ENCODE peak calls at places on chromosomes 7 and 10, in nine cellular contexts. One of them, this sample, is unnamed.

GRCh38 chr10:27861781-27862180 is 116.2 kb upstream of the MKX start:
- DNase-seq in glomerular endothelial cell: no peak
- DNase-seq in Right ventricle myocardium superior: no peak
- DNase-seq in NCI-H748 treated with DMSO at 0.1 percent for 48 hours: no peak
- DNase-seq in HCEC 1CT: no peak
- DNase-seq in body of pancreas: no peak
- DNase-seq in LHCN-M2: no peak
- DNase-seq in naive B cell: no peak
- DNase-seq in activated T-cell treated with anti-CD3 and anti-CD28 coated beads, Interleukin-2, amount 50 U/mL, for 4 hours: no peak
- DNase-seq in this sample: no peak

GRCh38 chr7:33130184-33130583 is 820 bp downstream of the BBS9 start:
- DNase-seq in glomerular endothelial cell: no peak
- DNase-seq in Right ventricle myocardium superior: no peak
- DNase-seq in NCI-H748 treated with DMSO at 0.1 percent for 48 hours: no peak
- DNase-seq in HCEC 1CT: peak
- DNase-seq in activated T-cell treated with anti-CD3 and anti-CD28 coated beads, Interleukin-2, amount 50 U/mL, for 4 hours: no peak
- DNase-seq in body of pancreas: no peak
- DNase-seq in naive B cell: no peak
- DNase-seq in LHCN-M2: no peak
- DNase-seq in this sample: no peak

GRCh38 chr7:42110333-42110732 is 126.7 kb downstream of the GLI3 start:
- DNase-seq in HCEC 1CT: no peak
- DNase-seq in Right ventricle myocardium superior: no peak
- DNase-seq in body of pancreas: no peak
- DNase-seq in naive B cell: no peak
- DNase-seq in LHCN-M2: no peak
- DNase-seq in glomerular endothelial cell: no peak
- DNase-seq in activated T-cell treated with anti-CD3 and anti-CD28 coated beads, Interleukin-2, amount 50 U/mL, for 4 hours: no peak
- DNase-seq in NCI-H748 treated with DMSO at 0.1 percent for 48 hours: no peak
- DNase-seq in this sample: no peak

GRCh38 chr7:135501402-135501801 is 8.5 kb downstream of the CNOT4 start:
- DNase-seq in body of pancreas: no peak
- DNase-seq in HCEC 1CT: peak
- DNase-seq in LHCN-M2: peak
- DNase-seq in naive B cell: no peak
- DNase-seq in NCI-H748 treated with DMSO at 0.1 percent for 48 hours: no peak
- DNase-seq in glomerular endothelial cell: no peak
- DNase-seq in activated T-cell treated with anti-CD3 and anti-CD28 coated beads, Interleukin-2, amount 50 U/mL, for 4 hours: no peak
- DNase-seq in Right ventricle myocardium superior: no peak
- DNase-seq in this sample: no peak

GRCh38 chr10:454860-455259 is 234.6 kb downstream of the DIP2C start:
- DNase-seq in HCEC 1CT: peak
- DNase-seq in body of pancreas: peak
- DNase-seq in activated T-cell treated with anti-CD3 and anti-CD28 coated beads, Interleukin-2, amount 50 U/mL, for 4 hours: no peak
- DNase-seq in LHCN-M2: peak
- DNase-seq in NCI-H748 treated with DMSO at 0.1 percent for 48 hours: no peak
- DNase-seq in Right ventricle myocardium superior: peak
- DNase-seq in naive B cell: no peak
- DNase-seq in glomerular endothelial cell: peak
- DNase-seq in this sample: no peak

GRCh38 chr7:143096146-143096545 is 35.7 kb upstream of the PIP start:
- DNase-seq in glomerular endothelial cell: no peak
- DNase-seq in HCEC 1CT: no peak
- DNase-seq in NCI-H748 treated with DMSO at 0.1 percent for 48 hours: no peak
- DNase-seq in activated T-cell treated with anti-CD3 and anti-CD28 coated beads, Interleukin-2, amount 50 U/mL, for 4 hours: no peak
- DNase-seq in Right ventricle myocardium superior: no peak
- DNase-seq in body of pancreas: no peak
- DNase-seq in naive B cell: no peak
- DNase-seq in LHCN-M2: no peak
- DNase-seq in this sample: no peak

GRCh38 chr7:36521911-36522310 is 132.2 kb downstream of the ANLN start:
- DNase-seq in HCEC 1CT: no peak
- DNase-seq in body of pancreas: no peak
- DNase-seq in LHCN-M2: no peak
- DNase-seq in NCI-H748 treated with DMSO at 0.1 percent for 48 hours: no peak
- DNase-seq in naive B cell: no peak
- DNase-seq in Right ventricle myocardium superior: no peak
- DNase-seq in glomerular endothelial cell: no peak
- DNase-seq in activated T-cell treated with anti-CD3 and anti-CD28 coated beads, Interleukin-2, amount 50 U/mL, for 4 hours: no peak
- DNase-seq in this sample: no peak

GRCh38 chr10:67520924-67521520 is 175.0 kb downstream of the CTNNA3 start:
- DNase-seq in Right ventricle myocardium superior: no peak
- DNase-seq in NCI-H748 treated with DMSO at 0.1 percent for 48 hours: peak
- DNase-seq in HCEC 1CT: peak
- DNase-seq in LHCN-M2: peak
- DNase-seq in glomerular endothelial cell: peak
- DNase-seq in activated T-cell treated with anti-CD3 and anti-CD28 coated beads, Interleukin-2, amount 50 U/mL, for 4 hours: no peak
- DNase-seq in naive B cell: peak
- DNase-seq in body of pancreas: peak
- DNase-seq in this sample: no peak

GRCh38 chr10:27618036-27618615 is 114.0 kb downstream of the RAB18 start:
- DNase-seq in body of pancreas: no peak
- DNase-seq in activated T-cell treated with anti-CD3 and anti-CD28 coated beads, Interleukin-2, amount 50 U/mL, for 4 hours: no peak
- DNase-seq in glomerular endothelial cell: no peak
- DNase-seq in Right ventricle myocardium superior: no peak
- DNase-seq in naive B cell: no peak
- DNase-seq in NCI-H748 treated with DMSO at 0.1 percent for 48 hours: no peak
- DNase-seq in LHCN-M2: no peak
- DNase-seq in HCEC 1CT: no peak
- DNase-seq in this sample: no peak

GRCh38 chr10:100705139-100705538 is 40.2 kb upstream of the PAX2 start:
- DNase-seq in glomerular endothelial cell: no peak
- DNase-seq in naive B cell: no peak
- DNase-seq in NCI-H748 treated with DMSO at 0.1 percent for 48 hours: no peak
- DNase-seq in Right ventricle myocardium superior: no peak
- DNase-seq in body of pancreas: no peak
- DNase-seq in LHCN-M2: no peak
- DNase-seq in activated T-cell treated with anti-CD3 and anti-CD28 coated beads, Interleukin-2, amount 50 U/mL, for 4 hours: no peak
- DNase-seq in HCEC 1CT: no peak
- DNase-seq in this sample: no peak

GRCh38 chr7:139494835-139495568 is 11.5 kb upstream of the KLRG2 start:
- DNase-seq in naive B cell: no peak
- DNase-seq in HCEC 1CT: no peak
- DNase-seq in activated T-cell treated with anti-CD3 and anti-CD28 coated beads, Interleukin-2, amount 50 U/mL, for 4 hours: no peak
- DNase-seq in body of pancreas: no peak
- DNase-seq in Right ventricle myocardium superior: no peak
- DNase-seq in NCI-H748 treated with DMSO at 0.1 percent for 48 hours: no peak
- DNase-seq in LHCN-M2: no peak
- DNase-seq in glomerular endothelial cell: no peak
- DNase-seq in this sample: no peak

GRCh38 chr7:24432677-24433076 is 140.6 kb upstream of the PALS2 start:
- DNase-seq in naive B cell: no peak
- DNase-seq in Right ventricle myocardium superior: no peak
- DNase-seq in activated T-cell treated with anti-CD3 and anti-CD28 coated beads, Interleukin-2, amount 50 U/mL, for 4 hours: no peak
- DNase-seq in HCEC 1CT: no peak
- DNase-seq in glomerular endothelial cell: no peak
- DNase-seq in body of pancreas: no peak
- DNase-seq in NCI-H748 treated with DMSO at 0.1 percent for 48 hours: no peak
- DNase-seq in LHCN-M2: no peak
- DNase-seq in this sample: no peak

GRCh38 chr10:101284171-101285092 is 55.2 kb upstream of the LBX1 start:
- DNase-seq in body of pancreas: no peak
- DNase-seq in HCEC 1CT: no peak
- DNase-seq in NCI-H748 treated with DMSO at 0.1 percent for 48 hours: no peak
- DNase-seq in LHCN-M2: no peak
- DNase-seq in Right ventricle myocardium superior: no peak
- DNase-seq in activated T-cell treated with anti-CD3 and anti-CD28 coated beads, Interleukin-2, amount 50 U/mL, for 4 hours: no peak
- DNase-seq in naive B cell: no peak
- DNase-seq in glomerular endothelial cell: no peak
- DNase-seq in this sample: no peak

GRCh38 chr10:96835826-96836365 is 3.8 kb downstream of the LCOR start:
- DNase-seq in LHCN-M2: no peak
- DNase-seq in glomerular endothelial cell: no peak
- DNase-seq in NCI-H748 treated with DMSO at 0.1 percent for 48 hours: no peak
- DNase-seq in Right ventricle myocardium superior: no peak
- DNase-seq in HCEC 1CT: no peak
- DNase-seq in naive B cell: no peak
- DNase-seq in body of pancreas: no peak
- DNase-seq in activated T-cell treated with anti-CD3 and anti-CD28 coated beads, Interleukin-2, amount 50 U/mL, for 4 hours: no peak
- DNase-seq in this sample: no peak

GRCh38 chr10:114367676-114368391 is 36.5 kb downstream of the AFAP1L2 start:
- DNase-seq in glomerular endothelial cell: no peak
- DNase-seq in naive B cell: no peak
- DNase-seq in Right ventricle myocardium superior: no peak
- DNase-seq in NCI-H748 treated with DMSO at 0.1 percent for 48 hours: no peak
- DNase-seq in LHCN-M2: no peak
- DNase-seq in HCEC 1CT: no peak
- DNase-seq in body of pancreas: no peak
- DNase-seq in activated T-cell treated with anti-CD3 and anti-CD28 coated beads, Interleukin-2, amount 50 U/mL, for 4 hours: no peak
- DNase-seq in this sample: no peak

GRCh38 chr10:60377955-60378354 is 11.7 kb downstream of the ANK3 start:
- DNase-seq in naive B cell: no peak
- DNase-seq in activated T-cell treated with anti-CD3 and anti-CD28 coated beads, Interleukin-2, amount 50 U/mL, for 4 hours: no peak
- DNase-seq in glomerular endothelial cell: no peak
- DNase-seq in LHCN-M2: peak
- DNase-seq in NCI-H748 treated with DMSO at 0.1 percent for 48 hours: no peak
- DNase-seq in HCEC 1CT: peak
- DNase-seq in body of pancreas: no peak
- DNase-seq in Right ventricle myocardium superior: no peak
- DNase-seq in this sample: no peak

GRCh38 chr10:49426490-49427360 is 30.8 kb upstream of the DRGX start:
- DNase-seq in NCI-H748 treated with DMSO at 0.1 percent for 48 hours: no peak
- DNase-seq in glomerular endothelial cell: no peak
- DNase-seq in LHCN-M2: no peak
- DNase-seq in naive B cell: no peak
- DNase-seq in HCEC 1CT: no peak
- DNase-seq in body of pancreas: no peak
- DNase-seq in activated T-cell treated with anti-CD3 and anti-CD28 coated beads, Interleukin-2, amount 50 U/mL, for 4 hours: no peak
- DNase-seq in Right ventricle myocardium superior: no peak
- DNase-seq in this sample: no peak

GRCh38 chr10:3924344-3924743 is 139.3 kb upstream of the KLF6 start:
- DNase-seq in activated T-cell treated with anti-CD3 and anti-CD28 coated beads, Interleukin-2, amount 50 U/mL, for 4 hours: no peak
- DNase-seq in HCEC 1CT: peak
- DNase-seq in LHCN-M2: peak
- DNase-seq in NCI-H748 treated with DMSO at 0.1 percent for 48 hours: no peak
- DNase-seq in Right ventricle myocardium superior: no peak
- DNase-seq in naive B cell: no peak
- DNase-seq in body of pancreas: no peak
- DNase-seq in glomerular endothelial cell: peak
- DNase-seq in this sample: no peak

GRCh38 chr10:61592581-61592980 is 70.1 kb upstream of the CABCOCO1 start:
- DNase-seq in LHCN-M2: peak
- DNase-seq in Right ventricle myocardium superior: no peak
- DNase-seq in HCEC 1CT: peak
- DNase-seq in activated T-cell treated with anti-CD3 and anti-CD28 coated beads, Interleukin-2, amount 50 U/mL, for 4 hours: no peak
- DNase-seq in body of pancreas: no peak
- DNase-seq in glomerular endothelial cell: no peak
- DNase-seq in naive B cell: no peak
- DNase-seq in NCI-H748 treated with DMSO at 0.1 percent for 48 hours: no peak
- DNase-seq in this sample: no peak

GRCh38 chr7:113796557-113796956 is 122.3 kb downstream of the PPP1R3A start:
- DNase-seq in HCEC 1CT: peak
- DNase-seq in Right ventricle myocardium superior: no peak
- DNase-seq in glomerular endothelial cell: peak
- DNase-seq in naive B cell: no peak
- DNase-seq in body of pancreas: no peak
- DNase-seq in LHCN-M2: peak
- DNase-seq in activated T-cell treated with anti-CD3 and anti-CD28 coated beads, Interleukin-2, amount 50 U/mL, for 4 hours: no peak
- DNase-seq in NCI-H748 treated with DMSO at 0.1 percent for 48 hours: no peak
- DNase-seq in this sample: no peak

GRCh38 chr10:80260295-80261243 is 28.9 kb downstream of the MAT1A start:
- DNase-seq in HCEC 1CT: no peak
- DNase-seq in glomerular endothelial cell: no peak
- DNase-seq in LHCN-M2: peak
- DNase-seq in body of pancreas: no peak
- DNase-seq in Right ventricle myocardium superior: no peak
- DNase-seq in naive B cell: peak
- DNase-seq in NCI-H748 treated with DMSO at 0.1 percent for 48 hours: no peak
- DNase-seq in activated T-cell treated with anti-CD3 and anti-CD28 coated beads, Interleukin-2, amount 50 U/mL, for 4 hours: peak
- DNase-seq in this sample: no peak

GRCh38 chr7:4683043-4683883 is 1.2 kb downstream of the FOXK1 start:
- DNase-seq in LHCN-M2: no peak
- DNase-seq in glomerular endothelial cell: no peak
- DNase-seq in body of pancreas: no peak
- DNase-seq in HCEC 1CT: no peak
- DNase-seq in NCI-H748 treated with DMSO at 0.1 percent for 48 hours: no peak
- DNase-seq in naive B cell: peak
- DNase-seq in Right ventricle myocardium superior: peak
- DNase-seq in activated T-cell treated with anti-CD3 and anti-CD28 coated beads, Interleukin-2, amount 50 U/mL, for 4 hours: peak
- DNase-seq in this sample: peak

GRCh38 chr10:103021150-103021896 is 103.2 kb downstream of the CNNM2 start:
- DNase-seq in LHCN-M2: no peak
- DNase-seq in activated T-cell treated with anti-CD3 and anti-CD28 coated beads, Interleukin-2, amount 50 U/mL, for 4 hours: no peak
- DNase-seq in HCEC 1CT: peak
- DNase-seq in NCI-H748 treated with DMSO at 0.1 percent for 48 hours: no peak
- DNase-seq in glomerular endothelial cell: no peak
- DNase-seq in body of pancreas: no peak
- DNase-seq in Right ventricle myocardium superior: no peak
- DNase-seq in naive B cell: no peak
- DNase-seq in this sample: no peak

GRCh38 chr10:36492590-36493510 is 632.5 kb upstream of the ANKRD30A start:
- DNase-seq in body of pancreas: no peak
- DNase-seq in HCEC 1CT: peak
- DNase-seq in glomerular endothelial cell: no peak
- DNase-seq in naive B cell: no peak
- DNase-seq in NCI-H748 treated with DMSO at 0.1 percent for 48 hours: no peak
- DNase-seq in activated T-cell treated with anti-CD3 and anti-CD28 coated beads, Interleukin-2, amount 50 U/mL, for 4 hours: no peak
- DNase-seq in Right ventricle myocardium superior: no peak
- DNase-seq in LHCN-M2: peak
- DNase-seq in this sample: no peak

GRCh38 chr7:86814980-86815379 is 171.3 kb downstream of the GRM3 start:
- DNase-seq in glomerular endothelial cell: no peak
- DNase-seq in NCI-H748 treated with DMSO at 0.1 percent for 48 hours: peak
- DNase-seq in activated T-cell treated with anti-CD3 and anti-CD28 coated beads, Interleukin-2, amount 50 U/mL, for 4 hours: no peak
- DNase-seq in Right ventricle myocardium superior: no peak
- DNase-seq in LHCN-M2: no peak
- DNase-seq in naive B cell: no peak
- DNase-seq in HCEC 1CT: no peak
- DNase-seq in body of pancreas: no peak
- DNase-seq in this sample: no peak

GRCh38 chr10:69972951-69973350 is 79.7 kb upstream of the MACROH2A2 start:
- DNase-seq in NCI-H748 treated with DMSO at 0.1 percent for 48 hours: no peak
- DNase-seq in Right ventricle myocardium superior: no peak
- DNase-seq in naive B cell: no peak
- DNase-seq in LHCN-M2: no peak
- DNase-seq in activated T-cell treated with anti-CD3 and anti-CD28 coated beads, Interleukin-2, amount 50 U/mL, for 4 hours: no peak
- DNase-seq in glomerular endothelial cell: no peak
- DNase-seq in body of pancreas: no peak
- DNase-seq in HCEC 1CT: peak
- DNase-seq in this sample: no peak

GRCh38 chr7:64183126-64183742 is 23.8 kb upstream of the ZNF735 start:
- DNase-seq in naive B cell: no peak
- DNase-seq in HCEC 1CT: no peak
- DNase-seq in body of pancreas: no peak
- DNase-seq in glomerular endothelial cell: no peak
- DNase-seq in Right ventricle myocardium superior: no peak
- DNase-seq in activated T-cell treated with anti-CD3 and anti-CD28 coated beads, Interleukin-2, amount 50 U/mL, for 4 hours: peak
- DNase-seq in NCI-H748 treated with DMSO at 0.1 percent for 48 hours: no peak
- DNase-seq in LHCN-M2: no peak
- DNase-seq in this sample: no peak

GRCh38 chr7:191105-192034 is 1.0 kb upstream of the FAM20C start:
- DNase-seq in activated T-cell treated with anti-CD3 and anti-CD28 coated beads, Interleukin-2, amount 50 U/mL, for 4 hours: no peak
- DNase-seq in HCEC 1CT: peak
- DNase-seq in body of pancreas: peak
- DNase-seq in Right ventricle myocardium superior: peak
- DNase-seq in NCI-H748 treated with DMSO at 0.1 percent for 48 hours: no peak
- DNase-seq in naive B cell: no peak
- DNase-seq in LHCN-M2: peak
- DNase-seq in glomerular endothelial cell: no peak
- DNase-seq in this sample: no peak

GRCh38 chr7:128934361-128935352 is 3.1 kb upstream of the IRF5 start:
- DNase-seq in LHCN-M2: no peak
- DNase-seq in HCEC 1CT: no peak
- DNase-seq in NCI-H748 treated with DMSO at 0.1 percent for 48 hours: no peak
- DNase-seq in naive B cell: peak
- DNase-seq in glomerular endothelial cell: no peak
- DNase-seq in Right ventricle myocardium superior: peak
- DNase-seq in body of pancreas: no peak
- DNase-seq in activated T-cell treated with anti-CD3 and anti-CD28 coated beads, Interleukin-2, amount 50 U/mL, for 4 hours: no peak
- DNase-seq in this sample: no peak

GRCh38 chr10:81863771-81864170 is 11.2 kb upstream of the NRG3 start:
- DNase-seq in LHCN-M2: no peak
- DNase-seq in body of pancreas: no peak
- DNase-seq in HCEC 1CT: no peak
- DNase-seq in Right ventricle myocardium superior: no peak
- DNase-seq in activated T-cell treated with anti-CD3 and anti-CD28 coated beads, Interleukin-2, amount 50 U/mL, for 4 hours: no peak
- DNase-seq in glomerular endothelial cell: peak
- DNase-seq in naive B cell: no peak
- DNase-seq in NCI-H748 treated with DMSO at 0.1 percent for 48 hours: no peak
- DNase-seq in this sample: no peak

This sample was measured in aorta.